ENCODE peak calls at places on chromosomes 1 and 21, in seven cellular contexts. H is right lobe of liver, O is PC-9, T is BE2C, G is astrocyte, X is heart right ventricle, S is Peyer's patch. R is an unnamed sample.

GRCh38 chr1:236156512-236157208 is 14.3 kb downstream of the GPR137B start:
- DNase-seq in H (no peak), O (no peak), T (no peak), G (no peak), X (no peak), S (peak; percentile 79), R (no peak)

GRCh38 chr1:225070972-225071371 is 141.5 kb downstream of the DNAH14 start:
- DNase-seq in H (no peak), O (no peak), T (no peak), G (no peak), X (no peak), S (no peak), R (no peak)

GRCh38 chr1:82979593-82980230 is 1019.2 kb downstream of the TTLL7 start:
- DNase-seq in H (no peak), O (no peak), T (no peak), G (no peak), X (no peak), S (no peak), R (no peak)

GRCh38 chr1:90936061-90936460 is 85.8 kb downstream of the ZNF644 start:
- DNase-seq in H (no peak), O (no peak), T (no peak), G (peak; percentile 44), X (no peak), S (no peak), R (no peak)

GRCh38 chr1:114100148-114100547 is 53.5 kb downstream of the SYT6 start:
- DNase-seq in H (no peak), O (no peak), T (no peak), G (no peak), X (no peak), S (no peak), R (no peak)

GRCh38 chr1:1256956-1257871 is 10.7 kb upstream of the C1QTNF12 start:
- DNase-seq in H (peak; percentile 45), O (no peak), T (no peak), G (no peak), X (no peak), S (no peak), R (no peak)

GRCh38 chr1:157240495-157241184 is 102.4 kb upstream of the ETV3 start:
- DNase-seq in H (peak; percentile 90), O (no peak), T (no peak), G (no peak), X (no peak), S (no peak), R (no peak)

GRCh38 chr1:37561794-37562132 is 5.0 kb downstream of the DNALI1 start:
- DNase-seq in H (no peak), O (peak; percentile 27), T (peak; percentile 61), G (no peak), X (no peak), S (peak; percentile 48), R (peak; percentile 35)

GRCh38 chr1:10901894-10902805 is 105.7 kb upstream of the CASZ1 start:
- DNase-seq in H (no peak), O (no peak), T (peak; percentile 72), G (no peak), X (no peak), S (no peak), R (no peak)

GRCh38 chr1:236124965-236125364 is 17.4 kb upstream of the GPR137B start:
- DNase-seq in H (no peak), O (no peak), T (no peak), G (no peak), X (no peak), S (no peak), R (no peak)

GRCh38 chr21:35026617-35027557 is 22.2 kb downstream of the RUNX1 start:
- DNase-seq in H (peak; percentile 60), O (no peak), T (no peak), G (peak; percentile 67), X (peak; percentile 66), S (peak; percentile 94), R (peak; percentile 46)

GRCh38 chr1:229514578-229515275 is 6.6 kb upstream of the NUP133 start:
- DNase-seq in H (peak; percentile 64), O (peak; percentile 56), T (peak; percentile 71), G (peak; percentile 54), X (peak; percentile 18), S (peak; percentile 85), R (peak; percentile 72)

GRCh38 chr1:244614113-244614836 is 38.7 kb upstream of the DESI2 start:
- DNase-seq in H (no peak), O (no peak), T (no peak), G (peak; percentile 36), X (no peak), S (no peak), R (peak; percentile 31)

GRCh38 chr21:25170681-25171080 is 436.6 kb downstream of the MRPL39 start:
- DNase-seq in H (no peak), O (no peak), T (no peak), G (peak; percentile 5), X (no peak), S (no peak), R (no peak)

GRCh38 chr1:245001252-245001651 is 136.9 kb upstream of the HNRNPU start:
- DNase-seq in H (no peak), O (no peak), T (no peak), G (no peak), X (no peak), S (no peak), R (peak; percentile 34)

GRCh38 chr1:233114860-233115259 is 164.4 kb downstream of the NTPCR start:
- DNase-seq in H (no peak), O (no peak), T (no peak), G (no peak), X (no peak), S (no peak), R (no peak)

GRCh38 chr1:51920130-51920529 is 41.6 kb upstream of the NRDC start:
- DNase-seq in H (no peak), O (no peak), T (no peak), G (no peak), X (no peak), S (no peak), R (no peak)

GRCh38 chr1:5756434-5757176 is 235.6 kb downstream of the NPHP4 start:
- DNase-seq in H (peak; percentile 19), O (no peak), T (no peak), G (no peak), X (no peak), S (no peak), R (no peak)

GRCh38 chr1:248814351-248814750 is 11.4 kb downstream of the SH3BP5L start:
- DNase-seq in H (no peak), O (no peak), T (no peak), G (no peak), X (no peak), S (peak; percentile 41), R (no peak)

GRCh38 chr1:26274801-26275425 is 5.0 kb upstream of the SH3BGRL3 start:
- DNase-seq in H (no peak), O (no peak), T (no peak), G (peak; percentile 43), X (no peak), S (no peak), R (no peak)

GRCh38 chr21:45551316-45551715 is 9.1 kb upstream of the SLC19A1 start:
- DNase-seq in H (peak; percentile 33), O (no peak), T (no peak), G (peak; percentile 75), X (no peak), S (peak; percentile 76), R (peak; percentile 38)

GRCh38 chr1:40758004-40758403 is 25.6 kb upstream of the KCNQ4 start:
- DNase-seq in H (no peak), O (no peak), T (no peak), G (no peak), X (no peak), S (no peak), R (no peak)
- H3K4me3 ChIP-seq in H (no peak overlapping the region), O (no peak overlapping the region), T (no peak overlapping the region), G (no peak overlapping the region), X (no peak overlapping the region), S (no peak overlapping the region), R (no peak overlapping the region)

GRCh38 chr1:172040466-172040865 is 199.2 kb downstream of the DNM3 start:
- DNase-seq in H (no peak), O (peak; percentile 34), T (no peak), G (peak; percentile 90), X (no peak), S (no peak), R (peak; percentile 64)

GRCh38 chr1:172041102-172041501 is 199.8 kb downstream of the DNM3 start:
- DNase-seq in H (no peak), O (no peak), T (no peak), G (no peak), X (no peak), S (no peak), R (no peak)

DNA sequence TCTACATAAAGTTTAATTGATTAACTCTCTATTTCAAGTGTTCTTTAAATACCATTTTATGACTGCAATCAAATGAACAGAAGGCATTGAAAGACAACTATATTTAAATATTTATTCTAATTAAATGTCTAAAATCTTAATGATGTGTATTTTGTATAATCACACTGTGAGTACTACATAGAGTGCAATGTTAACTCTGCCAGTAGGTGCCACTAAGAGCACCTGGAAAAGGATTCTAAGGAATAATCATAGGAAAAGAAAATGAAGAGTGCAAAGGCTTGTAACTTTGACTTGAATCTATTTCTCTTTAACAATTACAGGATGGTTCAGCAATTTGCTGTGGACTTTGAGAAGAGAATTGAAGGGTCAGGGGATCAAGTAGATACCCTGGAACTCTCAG is 200.4 kb downstream of the DNM3 start:
- DNase-seq in H (no peak), O (no peak), T (no peak), G (peak; percentile 29), X (no peak), S (no peak), R (peak; percentile 69)
- TF ChIP-seq CTCF in H (peak; percentile 39), O (peak; percentile 57), T (peak; percentile 48), G (peak; percentile 39), X (peak; percentile 42), S (no peak), R (peak; percentile 61)

GRCh38 chr1:167748901-167749300 is 27.1 kb downstream of the MPZL1 start:
- DNase-seq in H (no peak), O (no peak), T (no peak), G (peak; percentile 62), X (no peak), S (no peak), R (peak; percentile 50)
- H3K4me3 ChIP-seq in H (no peak overlapping the region), O (no peak overlapping the region), T (no peak overlapping the region), G (no peak overlapping the region), X (no peak overlapping the region), S (no peak overlapping the region), R (no peak overlapping the region)

GRCh38 chr21:46634427-46634826 is 1.0 kb upstream of the PRMT2 start:
- DNase-seq in H (no peak), O (peak; percentile 1), T (no peak), G (no peak), X (no peak), S (no peak), R (no peak)

GRCh38 chr21:46636181-46636512 is 673 bp downstream of the PRMT2 start:
- DNase-seq in H (no peak), O (no peak), T (no peak), G (no peak), X (no peak), S (no peak), R (no peak)

GRCh38 chr21:46635324-46636180 is at the start of gene PRMT2:
- DNase-seq in H (peak; percentile 98), O (peak; percentile 97), T (peak; percentile 98), G (peak; percentile 81), X (peak; percentile 99), S (peak; percentile 98), R (peak; percentile 97)

GRCh38 chr21:46633561-46633960 is 1.9 kb upstream of the PRMT2 start:
- DNase-seq in H (no peak), O (no peak), T (no peak), G (no peak), X (no peak), S (no peak), R (no peak)

DNA sequence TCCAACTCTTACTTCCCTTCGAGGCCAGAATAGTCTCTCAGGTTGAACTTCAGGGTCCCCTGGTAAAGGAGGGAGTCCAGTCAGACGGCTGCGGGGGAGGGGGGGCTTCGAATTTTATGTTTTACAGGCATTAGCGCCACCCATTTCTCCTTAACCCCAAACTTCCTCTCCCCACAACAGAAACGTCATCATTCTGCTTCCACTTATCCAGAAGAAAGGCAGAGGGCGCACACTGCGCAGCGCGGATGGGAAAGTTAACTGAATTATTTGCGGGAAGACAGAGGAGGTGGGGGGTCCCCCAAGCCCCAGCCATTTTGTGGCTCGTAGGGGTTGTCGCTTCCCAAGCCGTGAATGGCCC is 529 bp upstream of the PRMT2 start:
- DNase-seq in H (no peak), O (no peak), T (peak; percentile 78), G (peak; percentile 83), X (no peak), S (no peak), R (peak; percentile 91)
- TF ChIP-seq CTCF in H (peak; percentile 27), O (no peak), T (peak; percentile 32), G (no peak), X (peak; percentile 35), S (no peak), R (peak; percentile 23)